ENCODE peak calls at places on chromosomes 6 and 20, in seven cellular contexts. One of them, this sample, is unnamed.

GRCh38 chr6:126228001-126228791 is 111.7 kb upstream of the CENPW start:
- DNase-seq in HCT116: no peak
- DNase-seq in H1: no peak
- DNase-seq in K562: peak; percentile 15
- DNase-seq in SK-N-SH: peak; percentile 73
- DNase-seq in HepG2: no peak
- DNase-seq in GM12878: no peak
- DNase-seq in this sample: no peak

GRCh38 chr6:56891754-56892153 is 63.2 kb upstream of the BEND6 start:
- DNase-seq in HCT116: no peak
- DNase-seq in H1: no peak
- DNase-seq in K562: peak; percentile 23
- DNase-seq in SK-N-SH: no peak
- DNase-seq in HepG2: no peak
- DNase-seq in GM12878: no peak
- DNase-seq in this sample: peak; percentile 15

GRCh38 chr6:170460606-170461005 is 92.5 kb downstream of the PSMB1 start:
- DNase-seq in HCT116: no peak
- DNase-seq in H1: no peak
- DNase-seq in K562: no peak
- DNase-seq in SK-N-SH: no peak
- DNase-seq in HepG2: no peak
- DNase-seq in GM12878: no peak
- DNase-seq in this sample: no peak

GRCh38 chr6:30077218-30077617 is 1.6 kb upstream of the RNF39 start:
- DNase-seq in HCT116: no peak
- DNase-seq in H1: no peak
- DNase-seq in K562: no peak
- DNase-seq in SK-N-SH: no peak
- DNase-seq in HepG2: no peak
- DNase-seq in GM12878: no peak
- DNase-seq in this sample: no peak

GRCh38 chr6:7137335-7138106 is 29.8 kb downstream of the RREB1 start:
- DNase-seq in HCT116: no peak
- DNase-seq in H1: no peak
- DNase-seq in K562: peak; percentile 66
- DNase-seq in SK-N-SH: no peak
- DNase-seq in HepG2: no peak
- DNase-seq in GM12878: no peak
- DNase-seq in this sample: peak; percentile 61

GRCh38 chr20:63752411-63753101 is 13.0 kb downstream of the SLC2A4RG start:
- DNase-seq in HCT116: no peak
- DNase-seq in H1: no peak
- DNase-seq in K562: peak; percentile 64
- DNase-seq in SK-N-SH: peak; percentile 51
- DNase-seq in HepG2: no peak
- DNase-seq in GM12878: no peak
- DNase-seq in this sample: no peak

GRCh38 chr20:6892729-6893128 is 125.2 kb downstream of the BMP2 start:
- DNase-seq in HCT116: no peak
- DNase-seq in H1: no peak
- DNase-seq in K562: no peak
- DNase-seq in SK-N-SH: no peak
- DNase-seq in HepG2: no peak
- DNase-seq in GM12878: no peak
- DNase-seq in this sample: no peak

GRCh38 chr6:116530436-116530835 is 15.0 kb downstream of the TRAPPC3L start:
- DNase-seq in HCT116: no peak
- DNase-seq in H1: no peak
- DNase-seq in K562: no peak
- DNase-seq in SK-N-SH: no peak
- DNase-seq in HepG2: peak; percentile 14
- DNase-seq in GM12878: no peak
- DNase-seq in this sample: no peak

GRCh38 chr6:111484655-111484974 is 1.6 kb upstream of the REV3L start:
- DNase-seq in HCT116: no peak
- DNase-seq in H1: no peak
- DNase-seq in K562: no peak
- DNase-seq in SK-N-SH: no peak
- DNase-seq in HepG2: peak; percentile 29
- DNase-seq in GM12878: no peak
- DNase-seq in this sample: no peak

GRCh38 chr6:13098808-13099570 is 229.3 kb downstream of the TBC1D7 start:
- DNase-seq in HCT116: no peak
- DNase-seq in H1: no peak
- DNase-seq in K562: no peak
- DNase-seq in SK-N-SH: no peak
- DNase-seq in HepG2: no peak
- DNase-seq in GM12878: no peak
- DNase-seq in this sample: no peak

GRCh38 chr20:44705364-44706094 is 9.6 kb upstream of the CCN5 start:
- DNase-seq in HCT116: no peak
- DNase-seq in H1: no peak
- DNase-seq in K562: no peak
- DNase-seq in SK-N-SH: no peak
- DNase-seq in HepG2: no peak
- DNase-seq in GM12878: no peak
- DNase-seq in this sample: no peak

GRCh38 chr6:52839124-52840055 is 1.2 kb downstream of the GSTA5 start:
- DNase-seq in HCT116: peak; percentile 70
- DNase-seq in H1: peak; percentile 50
- DNase-seq in K562: peak; percentile 69
- DNase-seq in SK-N-SH: peak; percentile 68
- DNase-seq in HepG2: peak; percentile 79
- DNase-seq in GM12878: no peak
- DNase-seq in this sample: peak; percentile 17

GRCh38 chr6:20400476-20401402 is 940 bp upstream of the E2F3 start:
- DNase-seq in HCT116: peak; percentile 84
- DNase-seq in H1: no peak
- DNase-seq in K562: peak; percentile 82
- DNase-seq in SK-N-SH: peak; percentile 63
- DNase-seq in HepG2: peak; percentile 50
- DNase-seq in GM12878: no peak
- DNase-seq in this sample: peak; percentile 41

DNA sequence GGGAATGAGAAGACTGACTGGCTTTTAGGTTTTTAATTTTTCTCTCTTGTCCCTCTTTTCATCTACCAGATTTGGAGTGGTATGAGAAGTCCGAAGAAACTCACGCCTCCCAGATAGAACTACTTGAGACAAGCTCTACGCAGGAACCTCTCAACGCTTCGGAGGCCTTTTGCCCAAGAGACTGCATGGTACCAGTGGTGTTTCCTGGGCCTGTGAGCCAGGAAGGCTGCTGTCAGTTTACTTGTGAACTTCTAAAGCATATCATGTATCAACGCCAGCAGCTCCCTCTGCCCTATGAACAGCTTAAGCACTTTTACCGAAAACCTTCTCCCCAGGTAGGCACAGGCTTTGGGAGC is 650 bp downstream of the MAD2L1BP start:
- DNase-seq in HCT116: no peak
- DNase-seq in H1: no peak
- DNase-seq in K562: no peak
- DNase-seq in SK-N-SH: no peak
- DNase-seq in HepG2: no peak
- DNase-seq in GM12878: no peak
- DNase-seq in this sample: no peak
- TF ChIP-seq JUND in HCT116: no peak
- TF ChIP-seq JUND in H1: no peak
- TF ChIP-seq JUND in K562: no peak
- TF ChIP-seq JUND in SK-N-SH: no peak
- TF ChIP-seq JUND in HepG2: no peak
- TF ChIP-seq JUND in GM12878: no peak
- TF ChIP-seq JUND in this sample: no peak

DNA sequence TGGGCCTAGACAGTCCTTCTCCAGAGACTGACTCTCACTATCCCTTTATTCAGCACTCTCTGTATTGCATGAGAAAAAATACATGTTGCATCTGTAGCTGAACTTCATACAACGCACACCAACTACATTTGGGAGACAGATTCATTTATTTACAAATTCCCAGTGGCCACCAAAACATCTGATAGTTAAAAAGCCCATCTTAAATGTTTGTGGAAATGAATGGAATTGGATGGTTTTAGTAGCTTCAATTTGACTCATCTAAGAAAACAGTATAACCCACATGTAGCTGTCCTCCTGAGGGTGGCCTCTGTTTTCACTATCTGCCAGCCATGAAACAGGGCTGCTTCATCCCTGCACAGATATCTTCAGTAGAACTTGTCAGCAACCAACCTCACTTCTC is 116.3 kb downstream of the PCSK2 start:
- DNase-seq in HCT116: no peak
- DNase-seq in H1: no peak
- DNase-seq in K562: no peak
- DNase-seq in SK-N-SH: no peak
- DNase-seq in HepG2: no peak
- DNase-seq in GM12878: no peak
- DNase-seq in this sample: no peak
- TF ChIP-seq JUND in HCT116: no peak
- TF ChIP-seq JUND in H1: no peak
- TF ChIP-seq JUND in K562: no peak
- TF ChIP-seq JUND in SK-N-SH: no peak
- TF ChIP-seq JUND in HepG2: no peak
- TF ChIP-seq JUND in GM12878: no peak
- TF ChIP-seq JUND in this sample: no peak

GRCh38 chr20:32650545-32650944 is 23.2 kb downstream of the C20orf203 start:
- DNase-seq in HCT116: no peak
- DNase-seq in H1: no peak
- DNase-seq in K562: peak; percentile 86
- DNase-seq in SK-N-SH: no peak
- DNase-seq in HepG2: no peak
- DNase-seq in GM12878: no peak
- DNase-seq in this sample: no peak

GRCh38 chr20:32652739-32653526 is 20.8 kb downstream of the C20orf203 start:
- DNase-seq in HCT116: peak; percentile 54
- DNase-seq in H1: peak; percentile 62
- DNase-seq in K562: peak; percentile 88
- DNase-seq in SK-N-SH: peak; percentile 91
- DNase-seq in HepG2: peak; percentile 89
- DNase-seq in GM12878: no peak
- DNase-seq in this sample: peak; percentile 86

GRCh38 chr20:32651537-32651936 is 22.2 kb downstream of the C20orf203 start:
- DNase-seq in HCT116: no peak
- DNase-seq in H1: no peak
- DNase-seq in K562: no peak
- DNase-seq in SK-N-SH: no peak
- DNase-seq in HepG2: no peak
- DNase-seq in GM12878: no peak
- DNase-seq in this sample: no peak

GRCh38 chr20:32648761-32649615 is 24.8 kb downstream of the C20orf203 start:
- DNase-seq in HCT116: peak; percentile 13
- DNase-seq in H1: no peak
- DNase-seq in K562: no peak
- DNase-seq in SK-N-SH: no peak
- DNase-seq in HepG2: no peak
- DNase-seq in GM12878: no peak
- DNase-seq in this sample: peak; percentile 64

DNA sequence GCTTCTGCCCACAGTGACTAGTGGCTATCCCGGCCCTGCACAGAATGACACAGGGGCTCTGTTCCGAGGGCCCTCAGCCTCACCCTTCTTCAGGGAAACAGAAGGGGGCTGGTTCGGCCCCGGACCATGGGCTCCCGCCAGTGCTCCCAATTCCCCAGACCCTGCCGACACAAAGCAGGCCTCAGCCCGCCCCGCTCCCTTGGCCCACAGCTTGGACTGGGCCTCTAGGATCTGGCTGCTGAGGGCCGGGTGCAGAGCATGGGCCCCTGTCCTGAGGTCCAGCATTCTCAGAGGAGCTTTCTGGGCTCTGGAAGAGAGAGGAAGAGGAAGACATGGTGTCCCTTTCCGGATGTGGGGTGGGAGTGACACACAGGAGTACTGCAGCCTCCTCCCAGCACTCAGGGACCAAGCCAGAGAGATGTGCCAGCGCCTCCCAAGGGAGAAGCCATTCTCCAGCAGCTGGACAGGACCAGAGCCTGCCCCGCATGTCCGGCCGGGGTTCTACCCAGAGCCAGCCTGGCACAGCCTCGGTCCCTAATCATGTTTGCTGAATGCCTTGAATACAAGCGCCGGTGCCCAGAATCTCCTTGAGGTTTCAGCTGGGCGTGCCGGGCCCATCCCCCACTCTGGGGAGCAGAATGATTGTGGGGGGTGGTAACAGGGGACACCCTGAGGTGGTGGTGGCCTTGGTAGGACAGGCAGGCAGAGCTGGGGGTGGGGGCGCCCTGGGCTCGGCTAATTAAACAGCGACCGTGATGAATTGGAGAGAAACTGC is 23.9 kb downstream of the C20orf203 start:
- DNase-seq in HCT116: no peak
- DNase-seq in H1: no peak
- DNase-seq in K562: no peak
- DNase-seq in SK-N-SH: no peak
- DNase-seq in HepG2: no peak
- DNase-seq in GM12878: no peak
- DNase-seq in this sample: no peak
- TF ChIP-seq JUND in HCT116: no peak
- TF ChIP-seq JUND in H1: no peak
- TF ChIP-seq JUND in K562: no peak
- TF ChIP-seq JUND in SK-N-SH: no peak
- TF ChIP-seq JUND in HepG2: no peak
- TF ChIP-seq JUND in GM12878: no peak
- TF ChIP-seq JUND in this sample: no peak

GRCh38 chr6:138088307-138088744 is 18.9 kb downstream of the PERP start:
- DNase-seq in HCT116: peak; percentile 83
- DNase-seq in H1: no peak
- DNase-seq in K562: no peak
- DNase-seq in SK-N-SH: no peak
- DNase-seq in HepG2: peak; percentile 42
- DNase-seq in GM12878: no peak
- DNase-seq in this sample: no peak
- TF ChIP-seq JUND in HCT116: peak; percentile 99
- TF ChIP-seq JUND in H1: no peak
- TF ChIP-seq JUND in K562: no peak
- TF ChIP-seq JUND in SK-N-SH: no peak
- TF ChIP-seq JUND in HepG2: no peak
- TF ChIP-seq JUND in GM12878: no peak
- TF ChIP-seq JUND in this sample: no peak

DNA sequence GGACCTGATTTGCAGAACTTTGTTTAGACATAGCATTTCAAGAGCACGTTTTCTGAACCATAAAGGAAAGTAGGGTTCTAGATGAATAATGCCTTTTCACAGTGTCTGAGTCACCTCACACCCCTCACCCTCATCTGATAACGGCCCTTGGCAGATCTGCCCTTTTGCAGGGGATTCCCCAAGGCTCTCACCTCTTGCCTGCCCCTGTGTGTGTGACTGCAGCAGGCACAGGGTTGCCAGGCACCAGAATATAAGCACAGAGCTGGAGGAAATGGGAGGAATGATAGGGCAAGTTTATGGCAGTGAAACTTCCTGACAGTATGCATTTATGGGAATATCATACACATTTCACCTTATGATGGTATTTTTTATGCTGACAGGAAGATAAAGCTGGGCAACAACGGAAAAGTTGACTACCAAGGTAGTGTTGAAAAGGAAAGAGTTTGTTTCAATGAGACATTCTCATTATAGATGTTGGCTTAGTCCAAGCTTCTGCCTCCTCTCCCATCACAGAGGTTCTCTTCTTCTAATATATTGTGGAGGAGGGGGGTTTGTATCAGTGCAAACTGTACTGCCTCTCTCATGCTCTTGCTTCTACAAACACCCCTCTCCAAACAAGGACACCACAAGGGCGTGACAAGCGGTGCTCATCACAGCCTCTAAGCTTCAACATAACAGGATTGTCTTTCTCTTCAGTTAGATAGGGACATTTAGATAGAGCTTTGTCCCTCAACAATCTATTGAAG is 101.5 kb upstream of the BACH2 start:
- DNase-seq in HCT116: no peak
- DNase-seq in H1: no peak
- DNase-seq in K562: peak; percentile 41
- DNase-seq in SK-N-SH: peak; percentile 26
- DNase-seq in HepG2: no peak
- DNase-seq in GM12878: no peak
- DNase-seq in this sample: no peak
- TF ChIP-seq JUND in HCT116: no peak
- TF ChIP-seq JUND in H1: no peak
- TF ChIP-seq JUND in K562: peak; percentile 80
- TF ChIP-seq JUND in SK-N-SH: no peak
- TF ChIP-seq JUND in HepG2: no peak
- TF ChIP-seq JUND in GM12878: no peak
- TF ChIP-seq JUND in this sample: no peak

This sample was measured in T47D.